ENCODE peak calls at places on chromosomes 1 and 21, in eight cellular contexts. One of them, this sample, is unnamed.
A peak's percentile ranks its signal among the peaks of the same experiment; 100 is the strongest.

GRCh38 chr1:99246152-99246551 is 18.1 kb upstream of the PLPPR4 start:
- DNase-seq in stimulated activated CD4-positive, alpha-beta T cell treated with anti-CD3 and anti-CD28 coated beads, TNF-alpha, amount 100 ng/mL, for 24 hours: no peak
- DNase-seq in adipocyte: no peak
- DNase-seq in tibial nerve: no peak
- DNase-seq in IMR-90: no peak
- DNase-seq in dorsolateral prefrontal cortex: no peak
- DNase-seq in RWPE1: no peak
- DNase-seq in EL: no peak
- DNase-seq in this sample: no peak

GRCh38 chr1:3773572-3774502 is 1.3 kb downstream of the SMIM1 start:
- DNase-seq in stimulated activated CD4-positive, alpha-beta T cell treated with anti-CD3 and anti-CD28 coated beads, TNF-alpha, amount 100 ng/mL, for 24 hours: no peak
- DNase-seq in adipocyte: no peak
- DNase-seq in tibial nerve: no peak
- DNase-seq in IMR-90: no peak
- DNase-seq in dorsolateral prefrontal cortex: no peak
- DNase-seq in RWPE1: no peak
- DNase-seq in EL: no peak
- DNase-seq in this sample: no peak

GRCh38 chr1:18795002-18795689 is 64.3 kb downstream of the TAS1R2 start:
- DNase-seq in stimulated activated CD4-positive, alpha-beta T cell treated with anti-CD3 and anti-CD28 coated beads, TNF-alpha, amount 100 ng/mL, for 24 hours: no peak
- DNase-seq in adipocyte: no peak
- DNase-seq in tibial nerve: no peak
- DNase-seq in IMR-90: no peak
- DNase-seq in dorsolateral prefrontal cortex: no peak
- DNase-seq in RWPE1: no peak
- DNase-seq in EL: no peak
- DNase-seq in this sample: no peak

GRCh38 chr1:183726825-183727224 is 73.7 kb upstream of the APOBEC4 start:
- DNase-seq in stimulated activated CD4-positive, alpha-beta T cell treated with anti-CD3 and anti-CD28 coated beads, TNF-alpha, amount 100 ng/mL, for 24 hours: no peak
- DNase-seq in adipocyte: no peak
- DNase-seq in tibial nerve: no peak
- DNase-seq in IMR-90: no peak
- DNase-seq in dorsolateral prefrontal cortex: no peak
- DNase-seq in RWPE1: no peak
- DNase-seq in EL: no peak
- DNase-seq in this sample: no peak

GRCh38 chr21:36841866-36842265 is 124.6 kb downstream of the HLCS start:
- DNase-seq in stimulated activated CD4-positive, alpha-beta T cell treated with anti-CD3 and anti-CD28 coated beads, TNF-alpha, amount 100 ng/mL, for 24 hours: no peak
- DNase-seq in adipocyte: no peak
- DNase-seq in tibial nerve: no peak
- DNase-seq in IMR-90: peak; percentile 81
- DNase-seq in dorsolateral prefrontal cortex: no peak
- DNase-seq in RWPE1: no peak
- DNase-seq in EL: peak; percentile 70
- DNase-seq in this sample: no peak

GRCh38 chr1:19311503-19311930 is 427 bp downstream of the AKR7A2 start:
- DNase-seq in stimulated activated CD4-positive, alpha-beta T cell treated with anti-CD3 and anti-CD28 coated beads, TNF-alpha, amount 100 ng/mL, for 24 hours: no peak
- DNase-seq in adipocyte: no peak
- DNase-seq in tibial nerve: no peak
- DNase-seq in IMR-90: no peak
- DNase-seq in dorsolateral prefrontal cortex: no peak
- DNase-seq in RWPE1: no peak
- DNase-seq in EL: no peak
- DNase-seq in this sample: no peak

GRCh38 chr1:31663622-31664452 is 19.2 kb upstream of the PEF1 start:
- DNase-seq in stimulated activated CD4-positive, alpha-beta T cell treated with anti-CD3 and anti-CD28 coated beads, TNF-alpha, amount 100 ng/mL, for 24 hours: peak; percentile 38
- DNase-seq in adipocyte: peak; percentile 71
- DNase-seq in tibial nerve: no peak
- DNase-seq in IMR-90: peak; percentile 22
- DNase-seq in dorsolateral prefrontal cortex: peak; percentile 71
- DNase-seq in RWPE1: peak; percentile 59
- DNase-seq in EL: peak; percentile 59
- DNase-seq in this sample: no peak

GRCh38 chr1:161511018-161511755 is 5.9 kb downstream of the FCGR2A start:
- DNase-seq in stimulated activated CD4-positive, alpha-beta T cell treated with anti-CD3 and anti-CD28 coated beads, TNF-alpha, amount 100 ng/mL, for 24 hours: no peak
- DNase-seq in adipocyte: no peak
- DNase-seq in tibial nerve: no peak
- DNase-seq in IMR-90: no peak
- DNase-seq in dorsolateral prefrontal cortex: no peak
- DNase-seq in RWPE1: no peak
- DNase-seq in EL: no peak
- DNase-seq in this sample: no peak

GRCh38 chr1:218259800-218260199 is 25.3 kb upstream of the RRP15 start:
- DNase-seq in stimulated activated CD4-positive, alpha-beta T cell treated with anti-CD3 and anti-CD28 coated beads, TNF-alpha, amount 100 ng/mL, for 24 hours: no peak
- DNase-seq in adipocyte: no peak
- DNase-seq in tibial nerve: no peak
- DNase-seq in IMR-90: no peak
- DNase-seq in dorsolateral prefrontal cortex: no peak
- DNase-seq in RWPE1: no peak
- DNase-seq in EL: peak; percentile 11
- DNase-seq in this sample: no peak

GRCh38 chr1:17075470-17076255 is 21.8 kb upstream of the SDHB start:
- DNase-seq in stimulated activated CD4-positive, alpha-beta T cell treated with anti-CD3 and anti-CD28 coated beads, TNF-alpha, amount 100 ng/mL, for 24 hours: no peak
- DNase-seq in adipocyte: peak; percentile 7
- DNase-seq in tibial nerve: no peak
- DNase-seq in IMR-90: no peak
- DNase-seq in dorsolateral prefrontal cortex: no peak
- DNase-seq in RWPE1: peak; percentile 23
- DNase-seq in EL: peak; percentile 29
- DNase-seq in this sample: no peak

GRCh38 chr1:56577859-56578663 is 1.3 kb downstream of the PLPP3 start:
- DNase-seq in stimulated activated CD4-positive, alpha-beta T cell treated with anti-CD3 and anti-CD28 coated beads, TNF-alpha, amount 100 ng/mL, for 24 hours: no peak
- DNase-seq in adipocyte: peak; percentile 61
- DNase-seq in tibial nerve: no peak
- DNase-seq in IMR-90: peak; percentile 61
- DNase-seq in dorsolateral prefrontal cortex: peak; percentile 38
- DNase-seq in RWPE1: peak; percentile 48
- DNase-seq in EL: peak; percentile 68
- DNase-seq in this sample: no peak

GRCh38 chr1:187252923-187253322 is 424.2 kb downstream of the PLA2G4A start:
- DNase-seq in stimulated activated CD4-positive, alpha-beta T cell treated with anti-CD3 and anti-CD28 coated beads, TNF-alpha, amount 100 ng/mL, for 24 hours: no peak
- DNase-seq in adipocyte: no peak
- DNase-seq in tibial nerve: no peak
- DNase-seq in IMR-90: no peak
- DNase-seq in dorsolateral prefrontal cortex: no peak
- DNase-seq in RWPE1: no peak
- DNase-seq in EL: no peak
- DNase-seq in this sample: no peak

GRCh38 chr1:223364685-223365382 is 858 bp upstream of the SUSD4 start:
- DNase-seq in stimulated activated CD4-positive, alpha-beta T cell treated with anti-CD3 and anti-CD28 coated beads, TNF-alpha, amount 100 ng/mL, for 24 hours: no peak
- DNase-seq in adipocyte: no peak
- DNase-seq in tibial nerve: no peak
- DNase-seq in IMR-90: no peak
- DNase-seq in dorsolateral prefrontal cortex: no peak
- DNase-seq in RWPE1: no peak
- DNase-seq in EL: no peak
- DNase-seq in this sample: no peak

GRCh38 chr1:37998913-37999433 is 6.3 kb downstream of the FHL3 start:
- DNase-seq in stimulated activated CD4-positive, alpha-beta T cell treated with anti-CD3 and anti-CD28 coated beads, TNF-alpha, amount 100 ng/mL, for 24 hours: no peak
- DNase-seq in adipocyte: no peak
- DNase-seq in tibial nerve: no peak
- DNase-seq in IMR-90: no peak
- DNase-seq in dorsolateral prefrontal cortex: no peak
- DNase-seq in RWPE1: no peak
- DNase-seq in EL: no peak
- DNase-seq in this sample: no peak

GRCh38 chr1:23793018-23793781 is 2.3 kb downstream of the LYPLA2 start:
- DNase-seq in stimulated activated CD4-positive, alpha-beta T cell treated with anti-CD3 and anti-CD28 coated beads, TNF-alpha, amount 100 ng/mL, for 24 hours: no peak
- DNase-seq in adipocyte: no peak
- DNase-seq in tibial nerve: no peak
- DNase-seq in IMR-90: no peak
- DNase-seq in dorsolateral prefrontal cortex: no peak
- DNase-seq in RWPE1: peak; percentile 82
- DNase-seq in EL: peak; percentile 25
- DNase-seq in this sample: no peak

GRCh38 chr1:112744019-112744578 is 29.0 kb upstream of the PPM1J start:
- DNase-seq in stimulated activated CD4-positive, alpha-beta T cell treated with anti-CD3 and anti-CD28 coated beads, TNF-alpha, amount 100 ng/mL, for 24 hours: no peak
- DNase-seq in adipocyte: peak; percentile 45
- DNase-seq in tibial nerve: no peak
- DNase-seq in IMR-90: peak; percentile 50
- DNase-seq in dorsolateral prefrontal cortex: no peak
- DNase-seq in RWPE1: no peak
- DNase-seq in EL: peak; percentile 51
- DNase-seq in this sample: no peak

GRCh38 chr1:151210830-151211229 is 12.5 kb downstream of the PIP5K1A start:
- DNase-seq in stimulated activated CD4-positive, alpha-beta T cell treated with anti-CD3 and anti-CD28 coated beads, TNF-alpha, amount 100 ng/mL, for 24 hours: no peak
- DNase-seq in adipocyte: peak; percentile 27
- DNase-seq in tibial nerve: no peak
- DNase-seq in IMR-90: peak; percentile 72
- DNase-seq in dorsolateral prefrontal cortex: no peak
- DNase-seq in RWPE1: no peak
- DNase-seq in EL: peak; percentile 80
- DNase-seq in this sample: no peak

GRCh38 chr1:3188150-3188971 is 119.4 kb downstream of the PRDM16 start:
- DNase-seq in stimulated activated CD4-positive, alpha-beta T cell treated with anti-CD3 and anti-CD28 coated beads, TNF-alpha, amount 100 ng/mL, for 24 hours: no peak
- DNase-seq in adipocyte: no peak
- DNase-seq in tibial nerve: no peak
- DNase-seq in IMR-90: no peak
- DNase-seq in dorsolateral prefrontal cortex: no peak
- DNase-seq in RWPE1: no peak
- DNase-seq in EL: no peak
- DNase-seq in this sample: no peak

GRCh38 chr1:154326546-154327465 is 1.5 kb downstream of the ATP8B2 start:
- DNase-seq in stimulated activated CD4-positive, alpha-beta T cell treated with anti-CD3 and anti-CD28 coated beads, TNF-alpha, amount 100 ng/mL, for 24 hours: no peak
- DNase-seq in adipocyte: peak; percentile 80
- DNase-seq in tibial nerve: peak; percentile 71
- DNase-seq in IMR-90: peak; percentile 64
- DNase-seq in dorsolateral prefrontal cortex: no peak
- DNase-seq in RWPE1: peak; percentile 53
- DNase-seq in EL: peak; percentile 69
- DNase-seq in this sample: peak; percentile 45

GRCh38 chr1:20717452-20718342 is at the start of gene KIF17:
- DNase-seq in stimulated activated CD4-positive, alpha-beta T cell treated with anti-CD3 and anti-CD28 coated beads, TNF-alpha, amount 100 ng/mL, for 24 hours: peak; percentile 36
- DNase-seq in adipocyte: peak; percentile 92
- DNase-seq in tibial nerve: peak; percentile 39
- DNase-seq in IMR-90: peak; percentile 72
- DNase-seq in dorsolateral prefrontal cortex: no peak
- DNase-seq in RWPE1: peak; percentile 75
- DNase-seq in EL: peak; percentile 70
- DNase-seq in this sample: peak; percentile 16

GRCh38 chr1:225772848-225773247 is 4.8 kb upstream of the SRP9 start:
- DNase-seq in stimulated activated CD4-positive, alpha-beta T cell treated with anti-CD3 and anti-CD28 coated beads, TNF-alpha, amount 100 ng/mL, for 24 hours: no peak
- DNase-seq in adipocyte: no peak
- DNase-seq in tibial nerve: no peak
- DNase-seq in IMR-90: no peak
- DNase-seq in dorsolateral prefrontal cortex: no peak
- DNase-seq in RWPE1: no peak
- DNase-seq in EL: no peak
- DNase-seq in this sample: no peak

GRCh38 chr1:215883004-215883403 is 315.9 kb downstream of the KCTD3 start:
- DNase-seq in stimulated activated CD4-positive, alpha-beta T cell treated with anti-CD3 and anti-CD28 coated beads, TNF-alpha, amount 100 ng/mL, for 24 hours: no peak
- DNase-seq in adipocyte: no peak
- DNase-seq in tibial nerve: no peak
- DNase-seq in IMR-90: no peak
- DNase-seq in dorsolateral prefrontal cortex: no peak
- DNase-seq in RWPE1: no peak
- DNase-seq in EL: no peak
- DNase-seq in this sample: no peak

This sample was measured in substantia nigra.